ENCODE peak calls at places on chromosomes 2 and 18, in four cellular contexts. A is heart right ventricle, M is hepatocyte, T is sigmoid colon. B is an unnamed sample.

GRCh38 chr2:197798187-197798586 is 6.2 kb upstream of the PLCL1 start:
- DNase-seq in A (no peak), M (no peak), T (no peak), B (no peak)

GRCh38 chr18:36613069-36613468 is 215.7 kb downstream of the TPGS2 start:
- DNase-seq in A (no peak), M (no peak), T (no peak), B (no peak)

GRCh38 chr2:64913357-64913869 is 75.8 kb upstream of the SLC1A4 start:
- DNase-seq in A (no peak), M (peak; percentile 68), T (no peak), B (no peak)

GRCh38 chr2:108936868-108937265 is 52.2 kb downstream of the EDAR start:
- DNase-seq in A (peak; percentile 56), M (no peak), T (no peak), B (no peak)

GRCh38 chr2:166230724-166231070 is 102.9 kb upstream of the SCN1A start:
- DNase-seq in A (no peak), M (no peak), T (no peak), B (no peak)

GRCh38 chr2:160565099-160565498 is 71.5 kb upstream of the RBMS1 start:
- DNase-seq in A (no peak), M (no peak), T (no peak), B (no peak)

GRCh38 chr2:71742953-71743601 is 289.7 kb downstream of the DYSF start:
- DNase-seq in A (peak; percentile 44), M (peak; percentile 82), T (peak; percentile 96), B (peak; percentile 76)

GRCh38 chr2:30422437-30422805 is 24.6 kb upstream of the LCLAT1 start:
- DNase-seq in A (no peak), M (peak; percentile 51), T (no peak), B (peak; percentile 45)

GRCh38 chr2:172739651-172740050 is 4.0 kb downstream of the RAPGEF4 start:
- DNase-seq in A (no peak), M (no peak), T (no peak), B (no peak)

GRCh38 chr2:57510704-57511103 is 535.9 kb upstream of the VRK2 start:
- DNase-seq in A (no peak), M (no peak), T (no peak), B (no peak)
- H3K4me3 ChIP-seq in A (no peak overlapping the region), M (no peak overlapping the region), T (no peak overlapping the region), B (no peak overlapping the region)

DNA sequence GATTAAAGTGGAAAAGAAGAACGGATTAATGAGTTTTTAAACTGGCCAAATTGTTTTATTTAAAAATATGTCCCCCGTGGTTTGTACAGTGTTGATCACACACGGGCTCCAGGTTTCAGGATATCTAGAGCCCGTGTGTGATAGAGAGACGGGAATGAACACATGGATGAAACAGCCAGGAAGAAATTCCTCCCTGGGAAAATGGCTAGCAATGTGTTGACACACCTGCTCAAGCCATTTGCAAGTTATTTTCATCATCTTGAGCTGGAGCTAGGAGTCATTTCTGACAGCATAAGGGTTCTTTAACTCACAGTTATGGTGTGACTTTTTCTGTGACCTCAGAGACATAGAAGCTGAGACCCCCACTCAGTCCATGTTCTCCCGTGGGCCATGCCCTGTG is 81.6 kb downstream of the LRRFIP1 start:
- DNase-seq in A (no peak), M (no peak), T (no peak), B (no peak)
- H3K4me3 ChIP-seq in A (no peak overlapping the region), M (no peak overlapping the region), T (no peak overlapping the region), B (no peak overlapping the region)

DNA sequence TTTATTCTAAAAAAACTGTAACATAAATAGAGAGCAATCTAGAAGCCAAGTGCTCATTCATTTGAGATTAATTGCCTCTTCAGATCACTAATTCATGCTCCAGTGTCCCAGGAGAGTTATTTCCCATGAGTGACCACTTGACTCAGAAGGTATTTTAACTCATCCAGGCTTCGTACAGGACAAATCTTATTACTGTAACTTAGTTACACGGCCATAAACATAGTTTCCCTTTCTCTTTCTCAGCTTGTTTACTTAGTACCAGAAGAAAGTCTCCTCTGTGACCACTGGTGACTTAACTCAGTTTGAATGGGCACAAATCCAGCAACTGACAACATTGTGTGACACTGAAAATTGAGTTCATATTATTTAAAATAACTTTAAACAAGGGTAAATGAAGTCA is 25.3 kb downstream of the MMADHC start:
- DNase-seq in A (no peak), M (peak; percentile 34), T (no peak), B (no peak)
- H3K4me3 ChIP-seq in A (no peak overlapping the region), M (no peak overlapping the region), T (no peak overlapping the region), B (no peak overlapping the region)

GRCh38 chr2:111133603-111134002 is 12.9 kb downstream of the BCL2L11 start:
- DNase-seq in A (no peak), M (no peak), T (no peak), B (no peak)
- H3K4me3 ChIP-seq in A (no peak overlapping the region), M (no peak overlapping the region), T (no peak overlapping the region), B (no peak overlapping the region)

B was measured in thoracic aorta.